ENCODE peak calls at places on chromosome 18, in ten cellular contexts. X is fibroblast of lung, H is lower leg skin, U is nephron progenitor cell, E is WTC11, G is A549, C is uterus, Y is RWPE1, Q is fibroblast of the aortic adventitia, L is Calu3. D is an unnamed sample.

GRCh38 chr18:72700961-72701710 is 157.0 kb upstream of the CBLN2 start:
- DNase-seq in X (peak; percentile 9), H (no peak), U (no peak), E (no peak), G (no peak), C (no peak), Y (peak; percentile 17), Q (peak; percentile 8), L (no peak), D (no peak)

GRCh38 chr18:27605107-27605834 is 420.2 kb upstream of the CHST9 start:
- DNase-seq in X (peak; percentile 70), H (peak; percentile 19), U (peak; percentile 65), E (peak; percentile 61), G (peak; percentile 7), C (peak; percentile 15), Y (peak; percentile 35), Q (peak; percentile 80), L (peak; percentile 67), D (peak; percentile 31)

GRCh38 chr18:36162981-36163380 is 24.3 kb upstream of the MOCOS start:
- DNase-seq in X (no peak), H (no peak), U (no peak), E (no peak), G (no peak), C (no peak), Y (no peak), Q (peak; percentile 55), L (no peak), D (no peak)

GRCh38 chr18:2617974-2618373 is 37.6 kb upstream of the SMCHD1 start:
- DNase-seq in X (no peak), H (no peak), U (no peak), E (no peak), G (no peak), C (no peak), Y (no peak), Q (no peak), L (no peak), D (no peak)

GRCh38 chr18:57353940-57354461 is 1.6 kb downstream of the ST8SIA3 start:
- DNase-seq in X (peak; percentile 35), H (no peak), U (peak; percentile 93), E (peak; percentile 85), G (peak; percentile 3), C (no peak), Y (peak; percentile 27), Q (peak; percentile 29), L (no peak), D (peak; percentile 83)

GRCh38 chr18:65523461-65523860 is 227.4 kb upstream of the CDH7 start:
- DNase-seq in X (no peak), H (no peak), U (no peak), E (peak; percentile 32), G (no peak), C (no peak), Y (no peak), Q (no peak), L (no peak), D (no peak)

GRCh38 chr18:39462436-39462835 is 1896.8 kb upstream of the CELF4 start:
- DNase-seq in X (peak; percentile 57), H (no peak), U (no peak), E (no peak), G (no peak), C (no peak), Y (no peak), Q (peak; percentile 12), L (no peak), D (no peak)

GRCh38 chr18:61669320-61669719 is 223.5 kb downstream of the RNF152 start:
- DNase-seq in X (peak; percentile 33), H (no peak), U (no peak), E (no peak), G (no peak), C (no peak), Y (no peak), Q (peak; percentile 25), L (no peak), D (no peak)

GRCh38 chr18:76989647-76990190 is 142.9 kb downstream of the MBP start:
- DNase-seq in X (no peak), H (no peak), U (no peak), E (no peak), G (no peak), C (no peak), Y (no peak), Q (no peak), L (no peak), D (no peak)

GRCh38 chr18:76986391-76986790 is 146.2 kb downstream of the MBP start:
- DNase-seq in X (no peak), H (no peak), U (no peak), E (no peak), G (no peak), C (no peak), Y (no peak), Q (no peak), L (no peak), D (no peak)

GRCh38 chr18:76988827-76989646 is 143.5 kb downstream of the MBP start:
- DNase-seq in X (no peak), H (no peak), U (no peak), E (no peak), G (no peak), C (no peak), Y (no peak), Q (no peak), L (no peak), D (no peak)

GRCh38 chr18:76985951-76986236 is 146.7 kb downstream of the MBP start:
- DNase-seq in X (no peak), H (no peak), U (no peak), E (no peak), G (no peak), C (no peak), Y (no peak), Q (no peak), L (no peak), D (no peak)

GRCh38 chr18:76988015-76988826 is 144.4 kb downstream of the MBP start:
- DNase-seq in X (no peak), H (no peak), U (no peak), E (no peak), G (no peak), C (no peak), Y (no peak), Q (no peak), L (no peak), D (no peak)
- TF ChIP-seq CTCF in X (no peak), H (no peak), U (no peak), E (no peak), G (no peak), C (no peak), Y (no peak), Q (no peak), L (no peak), D (no peak)

GRCh38 chr18:49243391-49243790 is 217.1 kb downstream of the DYM start:
- DNase-seq in X (no peak), H (no peak), U (no peak), E (no peak), G (no peak), C (no peak), Y (no peak), Q (no peak), L (no peak), D (no peak)

GRCh38 chr18:49234984-49235383 is 225.5 kb downstream of the DYM start:
- DNase-seq in X (no peak), H (no peak), U (no peak), E (no peak), G (no peak), C (no peak), Y (no peak), Q (no peak), L (no peak), D (no peak)

GRCh38 chr18:49237031-49237430 is 223.4 kb downstream of the DYM start:
- DNase-seq in X (no peak), H (no peak), U (no peak), E (no peak), G (no peak), C (no peak), Y (no peak), Q (no peak), L (no peak), D (no peak)

GRCh38 chr18:49241852-49242251 is 218.6 kb downstream of the DYM start:
- DNase-seq in X (peak; percentile 64), H (no peak), U (no peak), E (no peak), G (no peak), C (no peak), Y (no peak), Q (peak; percentile 51), L (no peak), D (no peak)

DNA sequence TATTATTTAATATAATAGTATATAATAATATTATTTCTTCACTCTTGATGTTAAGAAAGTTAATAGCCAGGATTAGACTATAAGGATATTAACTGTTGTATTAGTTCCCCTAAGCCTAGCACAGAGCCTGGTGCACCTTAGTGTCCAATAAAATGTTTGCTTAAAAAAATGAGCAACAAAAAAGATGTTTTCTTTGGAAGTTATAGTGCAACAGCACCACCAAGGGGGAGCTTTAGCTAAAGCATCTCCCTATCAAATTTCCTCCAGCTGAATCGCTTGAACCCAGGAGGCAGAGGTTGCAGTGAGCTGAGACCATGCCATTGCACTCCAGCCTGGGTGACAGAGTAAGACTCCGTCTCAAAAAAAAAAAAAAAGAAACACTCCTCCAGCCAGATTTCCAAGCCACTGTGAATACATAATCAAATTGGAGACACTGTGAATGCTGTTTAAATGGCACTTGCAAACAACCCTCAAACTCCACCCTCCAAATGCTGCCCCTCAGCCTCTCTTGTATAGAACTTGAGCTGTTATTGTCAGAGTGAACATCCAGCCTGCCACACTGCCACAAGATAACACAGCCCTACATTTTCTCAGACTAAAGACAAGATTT is 221.9 kb downstream of the DYM start:
- DNase-seq in X (peak; percentile 53), H (no peak), U (peak; percentile 29), E (no peak), G (no peak), C (no peak), Y (no peak), Q (peak; percentile 64), L (peak; percentile 36), D (no peak)
- TF ChIP-seq CTCF in X (peak; percentile 53), H (no peak), U (peak; percentile 66), E (peak; percentile 13), G (peak; percentile 56), C (peak; percentile 21), Y (peak; percentile 48), Q (peak; percentile 65), L (peak; percentile 62), D (peak; percentile 68)

GRCh38 chr18:25449046-25449445 is 97.1 kb upstream of the ZNF521 start:
- DNase-seq in X (no peak), H (no peak), U (no peak), E (no peak), G (no peak), C (no peak), Y (no peak), Q (no peak), L (no peak), D (no peak)

GRCh38 chr18:25445430-25445829 is 93.5 kb upstream of the ZNF521 start:
- DNase-seq in X (no peak), H (no peak), U (no peak), E (no peak), G (no peak), C (no peak), Y (no peak), Q (no peak), L (no peak), D (no peak)

GRCh38 chr18:25451077-25451658 is 99.2 kb upstream of the ZNF521 start:
- DNase-seq in X (no peak), H (no peak), U (no peak), E (no peak), G (no peak), C (no peak), Y (no peak), Q (no peak), L (no peak), D (no peak)

DNA sequence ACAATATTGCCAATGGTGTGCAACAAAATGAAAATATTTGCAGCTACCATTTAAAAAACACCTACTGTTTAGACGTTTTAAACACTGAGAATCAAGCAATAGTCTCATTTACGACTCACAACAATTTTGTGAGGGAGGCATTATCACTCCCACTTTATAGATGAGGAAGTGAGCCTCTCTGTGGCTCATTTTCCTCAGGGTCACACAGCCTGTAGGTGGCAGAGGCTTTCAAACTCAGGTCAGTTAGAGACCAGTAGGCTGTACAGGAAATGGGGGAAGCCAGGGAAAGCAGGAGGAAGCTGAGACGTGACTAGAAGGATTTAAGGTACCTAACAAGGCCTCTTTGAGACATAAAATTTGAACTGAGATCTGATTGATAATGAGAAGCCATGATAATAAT is 95.0 kb upstream of the ZNF521 start:
- DNase-seq in X (no peak), H (no peak), U (no peak), E (no peak), G (no peak), C (no peak), Y (no peak), Q (no peak), L (no peak), D (no peak)
- TF ChIP-seq CTCF in X (no peak), H (no peak), U (no peak), E (no peak), G (no peak), C (no peak), Y (no peak), Q (no peak), L (no peak), D (no peak)

GRCh38 chr18:24923138-24923537 is 428.8 kb downstream of the ZNF521 start:
- DNase-seq in X (no peak), H (no peak), U (no peak), E (no peak), G (no peak), C (no peak), Y (no peak), Q (no peak), L (no peak), D (no peak)
- TF ChIP-seq CTCF in X (no peak), H (no peak), U (no peak), E (no peak), G (no peak), C (no peak), Y (no peak), Q (no peak), L (no peak), D (no peak)

D was measured in progenitor cell of endocrine pancreas.